ENCODE peak calls at places on chromosome 10, in four cellular contexts. One of them, this sample, is unnamed.

GRCh38 chr10:44510716-44511115 is 125.8 kb upstream of the CXCL12 start:
- DNase-seq in choroid plexus epithelial cell: peak; percentile 13
- DNase-seq in IMR-90: peak; percentile 23
- DNase-seq in GM23338: no peak
- DNase-seq in this sample: no peak

GRCh38 chr10:120927352-120927751 is 76.2 kb downstream of the WDR11 start:
- DNase-seq in IMR-90: no peak
- DNase-seq in GM23338: no peak
- DNase-seq in choroid plexus epithelial cell: no peak
- DNase-seq in this sample: no peak

GRCh38 chr10:109893371-109893770 is 29.9 kb downstream of the XPNPEP1 start:
- DNase-seq in IMR-90: no peak
- DNase-seq in GM23338: no peak
- DNase-seq in choroid plexus epithelial cell: no peak
- DNase-seq in this sample: no peak

GRCh38 chr10:103054621-103055020 is 136.5 kb downstream of the CNNM2 start:
- DNase-seq in GM23338: no peak
- DNase-seq in IMR-90: no peak
- DNase-seq in choroid plexus epithelial cell: no peak
- DNase-seq in this sample: no peak

GRCh38 chr10:17190602-17191001 is 10.9 kb downstream of the TRDMT1 start:
- DNase-seq in IMR-90: no peak
- DNase-seq in GM23338: no peak
- DNase-seq in choroid plexus epithelial cell: no peak
- DNase-seq in this sample: no peak

GRCh38 chr10:31018977-31019376 is 12.7 kb downstream of the ZNF438 start:
- DNase-seq in IMR-90: no peak
- DNase-seq in choroid plexus epithelial cell: no peak
- DNase-seq in GM23338: no peak
- DNase-seq in this sample: no peak

GRCh38 chr10:23063387-23064287 is 31.7 kb upstream of the MSRB2 start:
- DNase-seq in choroid plexus epithelial cell: peak; percentile 16
- DNase-seq in IMR-90: peak; percentile 8
- DNase-seq in GM23338: no peak
- DNase-seq in this sample: peak; percentile 9

GRCh38 chr10:44032216-44032615 is 352.7 kb downstream of the CXCL12 start:
- DNase-seq in IMR-90: no peak
- DNase-seq in GM23338: no peak
- DNase-seq in choroid plexus epithelial cell: no peak
- DNase-seq in this sample: no peak

GRCh38 chr10:112839928-112840654 is 110.0 kb upstream of the TCF7L2 start:
- DNase-seq in IMR-90: no peak
- DNase-seq in GM23338: no peak
- DNase-seq in choroid plexus epithelial cell: no peak
- DNase-seq in this sample: no peak

GRCh38 chr10:49512121-49512809 is 26.7 kb downstream of the ERCC6 start:
- DNase-seq in GM23338: peak; percentile 57
- DNase-seq in IMR-90: peak; percentile 43
- DNase-seq in choroid plexus epithelial cell: peak; percentile 67
- DNase-seq in this sample: peak; percentile 66

GRCh38 chr10:15472008-15472407 is 100.9 kb upstream of the FAM171A1 start:
- DNase-seq in choroid plexus epithelial cell: peak; percentile 54
- DNase-seq in GM23338: no peak
- DNase-seq in IMR-90: no peak
- DNase-seq in this sample: no peak

GRCh38 chr10:122279725-122280141 is 8.6 kb downstream of the BTBD16 start:
- DNase-seq in choroid plexus epithelial cell: peak; percentile 85
- DNase-seq in IMR-90: peak; percentile 28
- DNase-seq in GM23338: peak; percentile 83
- DNase-seq in this sample: peak; percentile 48

GRCh38 chr10:30502266-30503058 is 68.5 kb downstream of the MAP3K8 start:
- DNase-seq in IMR-90: peak; percentile 15
- DNase-seq in choroid plexus epithelial cell: peak; percentile 41
- DNase-seq in GM23338: no peak
- DNase-seq in this sample: peak; percentile 75

GRCh38 chr10:15387021-15387420 is 15.9 kb upstream of the FAM171A1 start:
- DNase-seq in choroid plexus epithelial cell: no peak
- DNase-seq in IMR-90: no peak
- DNase-seq in GM23338: no peak
- DNase-seq in this sample: no peak

GRCh38 chr10:64505496-64505895 is 984.3 kb downstream of the REEP3 start:
- DNase-seq in IMR-90: no peak
- DNase-seq in choroid plexus epithelial cell: no peak
- DNase-seq in GM23338: no peak
- DNase-seq in this sample: no peak

GRCh38 chr10:113746188-113746950 is 5.1 kb upstream of the PLEKHS1 start:
- DNase-seq in GM23338: no peak
- DNase-seq in choroid plexus epithelial cell: peak; percentile 51
- DNase-seq in IMR-90: no peak
- DNase-seq in this sample: no peak

GRCh38 chr10:87960230-87960629 is 96.8 kb downstream of the PTEN start:
- DNase-seq in IMR-90: peak; percentile 46
- DNase-seq in choroid plexus epithelial cell: peak; percentile 55
- DNase-seq in GM23338: no peak
- DNase-seq in this sample: no peak

GRCh38 chr10:72087392-72087968 is 871 bp downstream of the SPOCK2 start:
- DNase-seq in GM23338: peak; percentile 47
- DNase-seq in choroid plexus epithelial cell: no peak
- DNase-seq in IMR-90: no peak
- DNase-seq in this sample: no peak
- H3K4me3 ChIP-seq in GM23338: peak overlapping the region; percentile 73
- H3K4me3 ChIP-seq in choroid plexus epithelial cell: peak overlapping the region; percentile 49
- H3K4me3 ChIP-seq in IMR-90: no peak overlapping the region
- H3K4me3 ChIP-seq in this sample: no peak overlapping the region

GRCh38 chr10:71473671-71474599 is 77.2 kb downstream of the CDH23 start:
- DNase-seq in choroid plexus epithelial cell: no peak
- DNase-seq in GM23338: peak; percentile 64
- DNase-seq in IMR-90: no peak
- DNase-seq in this sample: no peak
- H3K4me3 ChIP-seq in choroid plexus epithelial cell: no peak overlapping the region
- H3K4me3 ChIP-seq in GM23338: no peak overlapping the region
- H3K4me3 ChIP-seq in IMR-90: no peak overlapping the region
- H3K4me3 ChIP-seq in this sample: no peak overlapping the region

GRCh38 chr10:4998671-4999070 is 5.0 kb downstream of the AKR1C2 start:
- DNase-seq in IMR-90: no peak
- DNase-seq in choroid plexus epithelial cell: no peak
- DNase-seq in GM23338: no peak
- DNase-seq in this sample: no peak

DNA sequence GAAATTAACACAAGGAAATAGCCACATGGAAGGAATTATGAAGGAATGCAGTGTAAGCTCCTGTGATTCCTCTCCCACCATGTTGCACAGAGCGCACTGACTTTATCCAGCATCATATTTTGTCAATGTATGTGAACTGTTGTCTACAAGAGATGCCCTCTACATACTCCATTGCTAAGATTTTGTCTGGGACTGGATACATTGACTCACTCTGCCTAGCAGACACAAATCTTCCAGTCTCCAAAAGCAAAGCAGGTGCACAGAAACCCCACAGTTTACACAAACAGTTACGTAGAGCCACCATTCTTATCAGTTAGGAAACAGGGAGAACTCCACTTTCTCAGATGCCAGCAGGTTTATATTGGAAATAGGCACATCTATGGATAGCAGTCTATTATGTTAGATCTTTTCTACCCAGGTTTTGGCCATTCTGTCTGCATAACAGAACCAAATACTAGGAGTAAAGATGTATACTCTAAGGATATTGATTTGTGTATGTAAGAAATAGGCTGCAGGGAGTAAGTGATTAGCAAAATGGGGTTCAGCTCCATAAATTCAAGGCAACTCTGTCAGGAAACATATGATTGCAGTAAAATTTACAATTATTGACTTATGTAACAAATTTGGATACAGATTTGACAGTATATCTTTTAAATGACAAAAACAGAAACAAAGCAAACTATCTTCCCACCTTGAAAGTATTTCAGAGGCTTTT is 1.5 kb downstream of the AKR1C2 start:
- DNase-seq in GM23338: no peak
- DNase-seq in IMR-90: no peak
- DNase-seq in choroid plexus epithelial cell: no peak
- DNase-seq in this sample: no peak
- H3K4me3 ChIP-seq in GM23338: no peak overlapping the region
- H3K4me3 ChIP-seq in IMR-90: no peak overlapping the region
- H3K4me3 ChIP-seq in choroid plexus epithelial cell: no peak overlapping the region
- H3K4me3 ChIP-seq in this sample: no peak overlapping the region

GRCh38 chr10:77898323-77899079 is 28.1 kb downstream of the DLG5 start:
- DNase-seq in GM23338: peak; percentile 43
- DNase-seq in IMR-90: no peak
- DNase-seq in choroid plexus epithelial cell: no peak
- DNase-seq in this sample: no peak
- H3K4me3 ChIP-seq in GM23338: no peak overlapping the region
- H3K4me3 ChIP-seq in IMR-90: no peak overlapping the region
- H3K4me3 ChIP-seq in choroid plexus epithelial cell: no peak overlapping the region
- H3K4me3 ChIP-seq in this sample: no peak overlapping the region

GRCh38 chr10:101130984-101131961 is at the start of gene TLX1:
- DNase-seq in choroid plexus epithelial cell: no peak
- DNase-seq in IMR-90: no peak
- DNase-seq in GM23338: peak; percentile 85
- DNase-seq in this sample: peak; percentile 50

GRCh38 chr10:101133489-101134298 is 2.6 kb downstream of the TLX1 start:
- DNase-seq in IMR-90: no peak
- DNase-seq in GM23338: no peak
- DNase-seq in choroid plexus epithelial cell: no peak
- DNase-seq in this sample: no peak

GRCh38 chr10:101134299-101135127 is 3.4 kb downstream of the TLX1 start:
- DNase-seq in GM23338: no peak
- DNase-seq in IMR-90: no peak
- DNase-seq in choroid plexus epithelial cell: no peak
- DNase-seq in this sample: no peak

GRCh38 chr10:101131962-101132635 is 999 bp downstream of the TLX1 start:
- DNase-seq in IMR-90: no peak
- DNase-seq in GM23338: peak; percentile 54
- DNase-seq in choroid plexus epithelial cell: no peak
- DNase-seq in this sample: no peak

DNA sequence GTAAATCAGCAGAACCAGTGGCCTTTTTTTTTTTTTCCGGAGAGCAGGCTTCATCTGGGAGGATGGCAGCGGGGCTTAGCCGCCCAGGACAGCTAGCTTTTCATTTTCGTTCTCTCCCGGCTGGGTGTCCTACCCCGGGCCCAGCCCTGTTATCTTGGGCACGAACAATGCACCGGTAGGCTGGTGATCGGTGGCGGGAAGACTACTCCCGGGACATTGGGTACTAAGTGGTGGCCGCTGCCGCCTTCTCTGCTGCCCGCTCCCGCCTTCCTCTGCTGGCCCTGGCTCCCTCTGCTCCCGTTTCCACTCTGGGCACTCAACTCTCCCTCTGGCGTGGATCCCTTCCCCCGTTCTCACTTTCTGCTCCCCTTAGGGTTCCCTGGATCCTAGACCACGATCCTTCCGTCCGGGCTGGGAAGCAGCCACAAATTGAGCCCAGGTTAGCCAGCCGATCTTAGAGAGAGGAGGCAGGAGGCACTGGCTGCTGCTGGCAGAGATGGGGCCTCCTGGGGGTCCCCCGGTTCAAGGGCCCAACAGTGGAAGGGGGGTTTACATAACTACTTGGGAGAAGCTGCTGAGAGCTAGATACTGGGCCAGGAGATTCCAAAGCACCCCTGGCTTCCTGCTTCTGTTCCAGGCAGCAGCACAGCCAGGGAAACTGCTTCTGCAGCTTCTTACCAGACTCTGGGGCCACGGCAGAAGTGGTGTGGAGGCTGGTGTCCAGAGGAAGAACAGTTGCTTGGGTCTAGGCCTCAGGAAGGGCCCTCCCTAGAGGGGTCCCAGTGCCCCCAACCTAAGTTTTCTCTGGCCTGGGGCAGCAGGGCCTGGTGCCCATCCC is 1.8 kb downstream of the TLX1 start:
- DNase-seq in choroid plexus epithelial cell: no peak
- DNase-seq in IMR-90: no peak
- DNase-seq in GM23338: no peak
- DNase-seq in this sample: no peak
- H3K4me3 ChIP-seq in choroid plexus epithelial cell: no peak overlapping the region
- H3K4me3 ChIP-seq in IMR-90: no peak overlapping the region
- H3K4me3 ChIP-seq in GM23338: no peak overlapping the region
- H3K4me3 ChIP-seq in this sample: no peak overlapping the region

GRCh38 chr10:104353325-104354048 is at the start of gene CFAP58:
- DNase-seq in choroid plexus epithelial cell: peak; percentile 94
- DNase-seq in GM23338: peak; percentile 98
- DNase-seq in IMR-90: peak; percentile 70
- DNase-seq in this sample: peak; percentile 88
- H3K4me3 ChIP-seq in choroid plexus epithelial cell: peak within 1 kb of the TSS; percentile 59
- H3K4me3 ChIP-seq in GM23338: peak within 1 kb of the TSS; percentile 51
- H3K4me3 ChIP-seq in IMR-90: peak within 1 kb of the TSS; percentile 53
- H3K4me3 ChIP-seq in this sample: peak within 1 kb of the TSS; percentile 40

GRCh38 chr10:8071666-8072065 is 17.2 kb downstream of the GATA3 start:
- DNase-seq in choroid plexus epithelial cell: no peak
- DNase-seq in IMR-90: no peak
- DNase-seq in GM23338: no peak
- DNase-seq in this sample: no peak
- H3K4me3 ChIP-seq in choroid plexus epithelial cell: no peak overlapping the region
- H3K4me3 ChIP-seq in IMR-90: no peak overlapping the region
- H3K4me3 ChIP-seq in GM23338: no peak overlapping the region
- H3K4me3 ChIP-seq in this sample: no peak overlapping the region

DNA sequence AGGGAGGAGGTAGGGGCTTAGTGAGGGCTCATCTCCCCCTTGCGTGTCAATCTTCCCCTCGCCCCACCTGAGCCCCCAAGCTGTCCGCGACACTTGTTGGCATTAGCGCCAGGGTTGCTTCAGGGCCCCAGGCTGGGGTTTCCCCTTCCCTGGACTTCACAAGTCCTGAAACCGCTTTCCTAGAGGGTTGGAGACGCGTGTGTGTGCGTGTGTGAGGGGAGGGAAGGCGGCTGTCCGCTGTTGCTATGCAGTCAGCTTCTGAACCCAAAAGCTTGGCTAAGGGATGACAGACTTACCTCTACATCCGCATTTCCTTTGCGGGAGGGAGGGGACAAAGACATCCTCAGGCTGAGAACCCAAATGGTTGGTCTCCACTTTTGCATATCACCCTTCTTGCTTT is 803 bp downstream of the GOLGA7B start:
- DNase-seq in choroid plexus epithelial cell: no peak
- DNase-seq in IMR-90: no peak
- DNase-seq in GM23338: peak; percentile 59
- DNase-seq in this sample: peak; percentile 29
- H3K4me3 ChIP-seq in choroid plexus epithelial cell: no peak overlapping the region
- H3K4me3 ChIP-seq in IMR-90: no peak overlapping the region
- H3K4me3 ChIP-seq in GM23338: peak overlapping the region; percentile 55
- H3K4me3 ChIP-seq in this sample: no peak overlapping the region

GRCh38 chr10:107163086-107163880 is 1.2 kb downstream of the SORCS1 start:
- DNase-seq in choroid plexus epithelial cell: no peak
- DNase-seq in GM23338: peak; percentile 34
- DNase-seq in IMR-90: no peak
- DNase-seq in this sample: no peak
- H3K4me3 ChIP-seq in choroid plexus epithelial cell: no peak overlapping the region
- H3K4me3 ChIP-seq in GM23338: peak overlapping the region; percentile 83
- H3K4me3 ChIP-seq in IMR-90: no peak overlapping the region
- H3K4me3 ChIP-seq in this sample: no peak overlapping the region

DNA sequence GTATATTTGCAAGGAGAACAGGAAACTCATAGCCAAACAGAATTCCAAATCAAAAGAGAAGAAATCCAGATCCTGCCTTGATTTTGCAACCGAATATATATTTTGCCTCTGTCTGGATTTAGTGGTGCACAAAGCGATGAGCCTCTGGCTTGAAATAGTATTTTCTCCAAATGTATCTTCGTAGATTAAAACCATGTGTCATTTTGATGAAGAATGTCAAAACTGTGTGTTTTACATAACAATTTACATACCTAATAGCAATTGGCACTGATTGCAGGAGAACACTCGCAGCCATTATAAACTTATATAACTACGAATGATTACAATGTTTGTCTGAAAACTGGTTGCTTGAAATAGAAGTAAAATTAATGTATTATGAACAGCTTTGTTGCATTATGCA is 156.4 kb downstream of the ARID5B start:
- DNase-seq in IMR-90: no peak
- DNase-seq in choroid plexus epithelial cell: no peak
- DNase-seq in GM23338: no peak
- DNase-seq in this sample: no peak
- H3K4me3 ChIP-seq in IMR-90: no peak overlapping the region
- H3K4me3 ChIP-seq in choroid plexus epithelial cell: no peak overlapping the region
- H3K4me3 ChIP-seq in GM23338: no peak overlapping the region
- H3K4me3 ChIP-seq in this sample: no peak overlapping the region

This sample was measured in NB4.